ENCODE peak calls at places on chromosome 22, in five cellular contexts. Q is nephron progenitor cell; P is stimulated activated CD4-positive, alpha-beta T cell treated with anti-CD3 and anti-CD28 coated beads, Interleukin-15, amount 100 ng/mL, for 24 hours; E is PC-3; U is iris pigment epithelial cell. O is an unnamed sample.

GRCh38 chr22:45127866-45128265 is 35.9 kb upstream of the NUP50 start:
- DNase-seq in Q (no peak), P (no peak), E (peak), U (peak), O (no peak)

GRCh38 chr22:41656515-41656914 is 32.2 kb downstream of the SNU13 start:
- DNase-seq in Q (no peak), P (no peak), E (no peak), U (no peak), O (no peak)

GRCh38 chr22:41907436-41908401 is 7.2 kb downstream of the SHISA8 start:
- DNase-seq in Q (no peak), P (no peak), E (no peak), U (no peak), O (no peak)

GRCh38 chr22:29797351-29797750 is 30.2 kb downstream of the UQCR10 start:
- DNase-seq in Q (no peak), P (no peak), E (no peak), U (no peak), O (no peak)

GRCh38 chr22:34608716-34609115 is 457.2 kb upstream of the ISX start:
- DNase-seq in Q (no peak), P (no peak), E (no peak), U (no peak), O (no peak)

GRCh38 chr22:40263191-40263590 is 83.1 kb upstream of the ADSL start:
- DNase-seq in Q (no peak), P (peak), E (no peak), U (peak), O (no peak)

GRCh38 chr22:47370448-47371262 is 608.2 kb downstream of the TBC1D22A start:
- DNase-seq in Q (no peak), P (no peak), E (peak), U (peak), O (no peak)

GRCh38 chr22:32469799-32470212 is 4.8 kb upstream of the FBXO7 start:
- DNase-seq in Q (peak), P (peak), E (peak), U (peak), O (no peak)

GRCh38 chr22:30054067-30054763 is 26.0 kb upstream of the HORMAD2 start:
- DNase-seq in Q (no peak), P (no peak), E (no peak), U (no peak), O (no peak)

GRCh38 chr22:37410174-37411055 is 16.9 kb downstream of the ELFN2 start:
- DNase-seq in Q (no peak), P (no peak), E (no peak), U (no peak), O (no peak)

GRCh38 chr22:37472418-37473006 is 13.7 kb downstream of the MFNG start:
- DNase-seq in Q (peak), P (peak), E (peak), U (peak), O (peak)

GRCh38 chr22:26812731-26813130 is 155.3 kb downstream of the MIAT start:
- DNase-seq in Q (no peak), P (no peak), E (no peak), U (no peak), O (no peak)

GRCh38 chr22:22884010-22884887 is 3.4 kb upstream of the IGLL5 start:
- DNase-seq in Q (peak), P (peak), E (peak), U (peak), O (peak)

GRCh38 chr22:29139965-29140782 is 65.5 kb upstream of the EMID1 start:
- DNase-seq in Q (no peak), P (no peak), E (no peak), U (peak), O (no peak)

GRCh38 chr22:40680819-40681183 is 1.5 kb downstream of the MCHR1 start:
- DNase-seq in Q (no peak), P (no peak), E (no peak), U (no peak), O (no peak)